ENCODE peak calls at places on chromosome 11, in seven cellular contexts. B, H, R, C, A, W and P are unnamed samples.

GRCh38 chr11:23976776-23977380 is 520.0 kb upstream of the LUZP2 start:
- DNase-seq in W (no peak), R (no peak), C (no peak), B (no peak), A (peak; percentile 40), H (peak; percentile 14), P (peak; percentile 14)

GRCh38 chr11:70326365-70326803 is 55.9 kb downstream of the PPFIA1 start:
- DNase-seq in H (peak; percentile 33), W (no peak), R (no peak), A (peak; percentile 66), C (no peak), B (no peak), P (peak; percentile 67)

GRCh38 chr11:35087648-35088047 is 51.3 kb upstream of the CD44 start:
- DNase-seq in C (no peak), B (no peak), W (no peak), R (no peak), H (no peak), A (no peak), P (peak; percentile 19)

GRCh38 chr11:47243454-47243853 is 5.2 kb downstream of the ACP2 start:
- DNase-seq in R (no peak), B (no peak), H (no peak), A (no peak), W (no peak), C (no peak), P (no peak)

GRCh38 chr11:71472357-71472885 is 19.4 kb downstream of the NADSYN1 start:
- DNase-seq in R (no peak), B (no peak), C (no peak), A (no peak), H (no peak), W (no peak), P (no peak)

GRCh38 chr11:43278302-43278956 is 33.4 kb upstream of the API5 start:
- DNase-seq in R (peak; percentile 57), B (peak; percentile 22), W (peak; percentile 27), C (no peak), A (peak; percentile 55), H (peak; percentile 48), P (peak; percentile 52)

GRCh38 chr11:3920148-3920852 is 64.8 kb downstream of the STIM1 start:
- DNase-seq in B (no peak), A (peak; percentile 38), R (no peak), C (peak; percentile 82), H (no peak), W (no peak), P (peak; percentile 49)

GRCh38 chr11:16999116-16999515 is 15.1 kb downstream of the PLEKHA7 start:
- DNase-seq in C (no peak), B (no peak), R (no peak), W (no peak), A (no peak), H (no peak), P (no peak)

GRCh38 chr11:62680825-62681240 is 2.0 kb upstream of the UBXN1 start:
- DNase-seq in H (peak; percentile 83), C (peak; percentile 52), B (peak; percentile 51), W (peak; percentile 80), A (peak; percentile 81), R (peak; percentile 40), P (peak; percentile 75)

GRCh38 chr11:47270331-47271271 is 668 bp downstream of the MADD start:
- DNase-seq in A (peak; percentile 40), C (peak; percentile 52), R (peak; percentile 46), W (peak; percentile 44), H (peak; percentile 42), B (no peak), P (peak; percentile 37)

GRCh38 chr11:129960216-129961214 is 42.1 kb downstream of the PRDM10 start:
- DNase-seq in H (peak; percentile 82), B (no peak), R (no peak), W (peak; percentile 5), C (no peak), A (peak; percentile 82), P (peak; percentile 74)

GRCh38 chr11:17381156-17381555 is 7.3 kb downstream of the KCNJ11 start:
- DNase-seq in B (no peak), A (peak; percentile 24), R (no peak), C (no peak), H (no peak), W (no peak), P (no peak)

GRCh38 chr11:2305862-2306823 is 4.3 kb downstream of the TSPAN32 start:
- DNase-seq in R (no peak), C (peak; percentile 62), B (no peak), A (peak; percentile 85), H (peak; percentile 83), W (no peak), P (peak; percentile 79)

GRCh38 chr11:57332694-57333440 is 2.8 kb downstream of the SSRP1 start:
- DNase-seq in W (no peak), B (no peak), R (no peak), C (no peak), H (no peak), A (no peak), P (no peak)